ENCODE peak calls at places on chromosomes 6 and 20, in nine cellular contexts. W is WTC11, C is tibial artery, Z is fibroblast of pulmonary artery, J is left ventricle myocardium inferior, D is heart left ventricle, F is coronary artery, A is endodermal cell, V is GM13976. H is an unnamed sample.

GRCh38 chr6:158041788-158042187 is 60.1 kb downstream of the SYNJ2 start:
- DNase-seq in A (no peak), Z (no peak), C (no peak), D (no peak), W (no peak), J (peak), F (no peak), V (no peak), H (no peak)

GRCh38 chr6:160583805-160584204 is 80.3 kb downstream of the LPA start:
- DNase-seq in V (no peak), C (no peak), Z (no peak), W (no peak), F (no peak), D (no peak), J (no peak), A (no peak), H (no peak)

GRCh38 chr6:156862711-156863110 is 85.5 kb downstream of the ARID1B start:
- DNase-seq in D (no peak), F (no peak), V (no peak), W (no peak), A (no peak), C (no peak), Z (no peak), J (no peak), H (no peak)

GRCh38 chr6:24126586-24127192 is 674 bp downstream of the NRSN1 start:
- DNase-seq in D (no peak), Z (peak), A (peak), C (no peak), F (no peak), J (no peak), V (peak), W (peak), H (peak)

GRCh38 chr6:57252975-57253374 is 30.9 kb upstream of the RAB23 start:
- DNase-seq in A (no peak), C (no peak), Z (peak), W (no peak), F (no peak), J (no peak), D (no peak), V (no peak), H (no peak)

GRCh38 chr20:6746901-6747609 is 20.4 kb upstream of the BMP2 start:
- DNase-seq in Z (no peak), J (no peak), C (no peak), D (no peak), V (no peak), W (peak), A (peak), F (no peak), H (no peak)

GRCh38 chr20:3158968-3159431 is 665 bp downstream of the FASTKD5 start:
- DNase-seq in C (no peak), V (peak), W (no peak), F (no peak), Z (peak), J (no peak), D (no peak), A (no peak), H (peak)

GRCh38 chr6:133774356-133774755 is 114.6 kb upstream of the TCF21 start:
- DNase-seq in Z (peak), V (no peak), F (no peak), A (no peak), D (no peak), W (no peak), C (no peak), J (no peak), H (no peak)

GRCh38 chr20:11891827-11892521 is 25.7 kb upstream of the BTBD3 start:
- DNase-seq in D (no peak), Z (peak), V (peak), F (no peak), A (peak), C (peak), J (peak), W (peak), H (peak)

GRCh38 chr6:139738801-139739490 is 364.5 kb upstream of the CITED2 start:
- DNase-seq in J (no peak), F (no peak), W (no peak), V (no peak), A (no peak), C (no peak), D (no peak), Z (peak), H (no peak)

GRCh38 chr20:32672982-32673727 is 586 bp downstream of the C20orf203 start:
- DNase-seq in C (no peak), F (no peak), J (no peak), D (peak), V (peak), A (peak), Z (no peak), W (peak), H (peak)

GRCh38 chr6:308768-309167 is 16.5 kb downstream of the DUSP22 start:
- DNase-seq in J (no peak), A (peak), W (no peak), D (no peak), C (no peak), V (no peak), Z (no peak), F (no peak), H (no peak)

GRCh38 chr6:154509421-154510143 is 903 bp downstream of the CNKSR3 start:
- DNase-seq in W (peak), D (peak), C (peak), V (peak), F (peak), J (peak), A (peak), Z (peak), H (peak)
- TF ChIP-seq CTCF in W (no peak), D (no peak), C (no peak), V (no peak), F (no peak), J (no peak), A (no peak), Z (no peak), H (no peak)

GRCh38 chr6:31725502-31726350 is 2.6 kb downstream of the MPIG6B start:
- DNase-seq in V (no peak), J (no peak), W (no peak), D (no peak), C (no peak), Z (peak), A (no peak), F (no peak), H (no peak)
- TF ChIP-seq CTCF in V (no peak), J (no peak), W (no peak), D (no peak), C (no peak), Z (no peak), A (no peak), F (no peak), H (no peak)

GRCh38 chr20:44471481-44471882 is 4.2 kb upstream of the TTPAL start:
- DNase-seq in V (no peak), A (no peak), W (no peak), F (no peak), C (no peak), J (no peak), Z (peak), D (no peak), H (no peak)
- TF ChIP-seq CTCF in V (no peak), A (peak), W (no peak), F (no peak), C (no peak), J (peak), Z (peak), D (peak), H (peak)

GRCh38 chr6:148272084-148272483 is 70.6 kb upstream of the SASH1 start:
- DNase-seq in A (no peak), W (no peak), C (no peak), Z (peak), J (no peak), F (no peak), V (no peak), D (no peak), H (no peak)

GRCh38 chr6:148272597-148272996 is 70.0 kb upstream of the SASH1 start:
- DNase-seq in F (no peak), C (no peak), Z (peak), W (no peak), A (no peak), J (no peak), D (no peak), V (no peak), H (no peak)

GRCh38 chr6:148269386-148269785 is 73.3 kb upstream of the SASH1 start:
- DNase-seq in J (no peak), A (no peak), V (no peak), Z (no peak), D (no peak), F (no peak), C (no peak), W (no peak), H (no peak)

GRCh38 chr6:148274809-148275208 is 67.8 kb upstream of the SASH1 start:
- DNase-seq in C (no peak), D (no peak), Z (no peak), V (no peak), J (no peak), W (no peak), F (no peak), A (no peak), H (no peak)

GRCh38 chr6:148273962-148274752 is 68.5 kb upstream of the SASH1 start:
- DNase-seq in A (no peak), F (no peak), D (no peak), V (no peak), C (no peak), W (no peak), J (no peak), Z (peak), H (no peak)
- TF ChIP-seq CTCF in A (no peak), F (no peak), D (no peak), V (no peak), C (no peak), W (no peak), J (no peak), Z (peak), H (no peak)

GRCh38 chr6:151679081-151679480 is 128.4 kb upstream of the ESR1 start:
- DNase-seq in C (no peak), J (peak), A (no peak), F (no peak), Z (peak), V (no peak), D (no peak), W (no peak), H (no peak)

GRCh38 chr6:151679941-151680340 is 127.5 kb upstream of the ESR1 start:
- DNase-seq in J (no peak), W (no peak), Z (no peak), A (no peak), V (no peak), C (no peak), F (no peak), D (no peak), H (no peak)

GRCh38 chr6:151682251-151682650 is 125.2 kb upstream of the ESR1 start:
- DNase-seq in J (no peak), V (no peak), D (no peak), F (no peak), C (no peak), Z (no peak), A (no peak), W (no peak), H (no peak)

GRCh38 chr6:151681426-151682059 is 125.9 kb upstream of the ESR1 start:
- DNase-seq in Z (peak), W (no peak), F (no peak), A (no peak), V (no peak), C (no peak), J (peak), D (no peak), H (no peak)

DNA sequence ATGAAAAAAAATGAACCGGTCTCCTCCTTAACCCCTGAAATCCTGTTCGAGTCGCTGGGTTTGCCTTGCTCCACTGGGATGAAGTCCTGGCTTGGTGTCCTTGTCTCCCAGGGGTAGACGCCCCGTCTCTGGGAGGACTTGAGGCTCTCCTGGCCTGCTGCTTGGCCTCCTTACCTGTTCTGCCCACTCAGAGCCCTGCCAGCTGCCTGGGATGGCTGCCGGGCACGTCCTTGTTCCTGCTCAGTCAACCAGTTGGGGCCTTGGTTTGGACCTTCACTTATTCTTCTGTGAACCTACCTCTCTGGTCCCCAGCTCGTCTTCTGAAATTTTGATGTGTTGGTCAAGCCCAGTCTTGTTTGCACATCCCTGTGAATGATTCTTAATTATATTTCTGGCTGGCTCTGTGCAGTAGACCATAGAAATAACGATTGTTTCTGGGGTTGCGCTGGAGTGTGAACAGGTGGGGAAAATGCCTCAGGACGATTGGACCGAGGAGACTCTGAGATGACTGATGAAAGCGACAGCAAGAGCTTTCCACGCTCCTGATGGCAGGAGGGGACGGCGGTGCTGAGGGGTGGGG is 126.5 kb upstream of the ESR1 start:
- DNase-seq in A (no peak), V (no peak), C (no peak), F (no peak), Z (no peak), W (no peak), D (no peak), J (no peak), H (no peak)
- TF ChIP-seq CTCF in A (no peak), V (no peak), C (no peak), F (no peak), Z (no peak), W (no peak), D (no peak), J (no peak), H (no peak)

DNA sequence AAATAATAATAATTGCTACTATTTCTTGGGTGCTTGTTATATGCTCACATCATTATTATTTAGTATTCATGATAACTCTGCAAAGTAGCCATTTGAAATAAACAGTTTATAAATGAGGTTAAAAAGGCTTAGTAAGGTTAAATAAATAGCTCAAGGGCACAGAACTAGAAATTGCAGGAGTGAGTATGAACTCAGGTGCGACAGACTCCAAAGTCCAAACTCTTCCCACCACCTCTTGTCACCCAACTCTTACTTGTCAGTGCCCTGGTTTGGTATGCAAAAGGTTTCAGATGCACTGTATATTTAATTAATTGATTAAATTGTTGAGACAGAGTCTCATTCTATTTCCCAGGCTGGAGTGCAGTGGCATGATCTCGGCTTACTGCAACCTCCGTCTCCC is 20.7 kb upstream of the CDC5L start:
- DNase-seq in J (no peak), A (no peak), F (no peak), C (no peak), V (no peak), Z (no peak), D (no peak), W (no peak), H (no peak)
- TF ChIP-seq CTCF in J (no peak), A (no peak), F (no peak), C (no peak), V (no peak), Z (no peak), D (no peak), W (no peak), H (no peak)

GRCh38 chr6:82616386-82617028 is 252.9 kb downstream of the TPBG start:
- DNase-seq in V (no peak), W (no peak), C (no peak), F (no peak), Z (peak), J (no peak), A (no peak), D (no peak), H (no peak)
- TF ChIP-seq CTCF in V (no peak), W (no peak), C (no peak), F (no peak), Z (no peak), J (no peak), A (peak), D (no peak), H (no peak)

DNA sequence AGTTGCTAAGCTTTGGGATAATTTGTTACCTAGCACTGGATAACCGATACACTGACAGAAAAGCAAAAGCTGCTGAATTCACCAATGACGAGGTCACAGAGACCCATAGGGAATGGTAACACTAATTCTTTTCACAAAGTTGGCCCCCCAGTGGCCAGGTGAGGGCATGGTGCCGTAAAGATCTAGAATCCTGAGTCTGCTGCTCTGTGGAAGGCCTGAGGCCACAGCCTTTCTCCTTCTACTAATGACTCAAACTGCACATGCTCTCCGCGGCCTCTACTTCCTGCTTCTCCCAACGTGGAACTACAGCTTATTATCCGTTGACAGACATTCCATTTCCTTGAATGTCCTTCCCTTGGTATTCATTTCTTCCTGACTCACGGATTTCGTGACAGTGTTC is 127.1 kb downstream of the OPRM1 start:
- DNase-seq in D (no peak), F (no peak), V (no peak), W (peak), A (peak), Z (no peak), C (no peak), J (no peak), H (no peak)
- TF ChIP-seq CTCF in D (no peak), F (no peak), V (no peak), W (no peak), A (peak), Z (no peak), C (no peak), J (no peak), H (peak)

GRCh38 chr6:130366011-130366963 is at the start of gene TMEM200A:
- DNase-seq in A (peak), C (peak), D (peak), W (peak), J (no peak), Z (peak), V (peak), F (peak), H (peak)
- TF ChIP-seq CTCF in A (peak), C (no peak), D (no peak), W (no peak), J (no peak), Z (peak), V (no peak), F (no peak), H (no peak)

GRCh38 chr6:144778773-144779531 is 493.8 kb downstream of the UTRN start:
- DNase-seq in V (peak), F (no peak), Z (no peak), W (no peak), C (no peak), A (no peak), D (no peak), J (no peak), H (peak)
- TF ChIP-seq CTCF in V (no peak), F (no peak), Z (peak), W (no peak), C (no peak), A (peak), D (no peak), J (peak), H (peak)

H was measured in GM13977.